ENCODE peak calls at places on chromosomes 12 and 14, in eight cellular contexts. One of them, this sample, is unnamed.
A peak's percentile ranks its signal among the peaks of the same experiment; 100 is the strongest.

GRCh38 chr12:110344657-110345056 is 58.9 kb downstream of the ANAPC7 start:
- DNase-seq in fibroblast of lung: no peak
- DNase-seq in fibroblast of mammary gland: no peak
- DNase-seq in HepG2: no peak
- DNase-seq in fibroblast of pulmonary artery: no peak
- DNase-seq in CD8-positive, alpha-beta T cell: no peak
- DNase-seq in brain microvascular endothelial cell: no peak
- DNase-seq in thoracic aorta: no peak
- DNase-seq in this sample: no peak

GRCh38 chr14:50381823-50382287 is 14.8 kb downstream of the CDKL1 start:
- DNase-seq in fibroblast of lung: no peak
- DNase-seq in fibroblast of mammary gland: no peak
- DNase-seq in HepG2: peak; percentile 68
- DNase-seq in fibroblast of pulmonary artery: no peak
- DNase-seq in CD8-positive, alpha-beta T cell: no peak
- DNase-seq in brain microvascular endothelial cell: no peak
- DNase-seq in thoracic aorta: no peak
- DNase-seq in this sample: no peak

GRCh38 chr14:65281991-65282908 is 130.3 kb upstream of the FUT8 start:
- DNase-seq in fibroblast of lung: peak; percentile 93
- DNase-seq in fibroblast of mammary gland: peak; percentile 80
- DNase-seq in HepG2: no peak
- DNase-seq in fibroblast of pulmonary artery: peak; percentile 74
- DNase-seq in CD8-positive, alpha-beta T cell: no peak
- DNase-seq in brain microvascular endothelial cell: peak; percentile 75
- DNase-seq in thoracic aorta: no peak
- DNase-seq in this sample: peak; percentile 32

GRCh38 chr14:54805080-54805479 is 97.5 kb downstream of the GCH1 start:
- DNase-seq in fibroblast of lung: no peak
- DNase-seq in fibroblast of mammary gland: no peak
- DNase-seq in HepG2: no peak
- DNase-seq in fibroblast of pulmonary artery: peak; percentile 20
- DNase-seq in CD8-positive, alpha-beta T cell: no peak
- DNase-seq in brain microvascular endothelial cell: no peak
- DNase-seq in thoracic aorta: no peak
- DNase-seq in this sample: no peak

GRCh38 chr14:33515899-33516298 is 435.0 kb downstream of the EGLN3 start:
- DNase-seq in fibroblast of lung: no peak
- DNase-seq in fibroblast of mammary gland: no peak
- DNase-seq in HepG2: no peak
- DNase-seq in fibroblast of pulmonary artery: no peak
- DNase-seq in CD8-positive, alpha-beta T cell: no peak
- DNase-seq in brain microvascular endothelial cell: no peak
- DNase-seq in thoracic aorta: no peak
- DNase-seq in this sample: no peak

GRCh38 chr12:123971770-123972447 is 722 bp downstream of the CCDC92 start:
- DNase-seq in fibroblast of lung: peak; percentile 59
- DNase-seq in fibroblast of mammary gland: peak; percentile 39
- DNase-seq in HepG2: peak; percentile 58
- DNase-seq in fibroblast of pulmonary artery: peak; percentile 47
- DNase-seq in CD8-positive, alpha-beta T cell: peak; percentile 9
- DNase-seq in brain microvascular endothelial cell: no peak
- DNase-seq in thoracic aorta: no peak
- DNase-seq in this sample: peak; percentile 31

GRCh38 chr14:79514700-79515099 is 696.6 kb downstream of the DIO2 start:
- DNase-seq in fibroblast of lung: peak; percentile 92
- DNase-seq in fibroblast of mammary gland: peak; percentile 54
- DNase-seq in HepG2: no peak
- DNase-seq in fibroblast of pulmonary artery: peak; percentile 33
- DNase-seq in CD8-positive, alpha-beta T cell: no peak
- DNase-seq in brain microvascular endothelial cell: peak; percentile 76
- DNase-seq in thoracic aorta: no peak
- DNase-seq in this sample: peak; percentile 12

GRCh38 chr12:132494294-132495164 is 4.6 kb downstream of the FBRSL1 start:
- DNase-seq in fibroblast of lung: no peak
- DNase-seq in fibroblast of mammary gland: no peak
- DNase-seq in HepG2: no peak
- DNase-seq in fibroblast of pulmonary artery: no peak
- DNase-seq in CD8-positive, alpha-beta T cell: no peak
- DNase-seq in brain microvascular endothelial cell: no peak
- DNase-seq in thoracic aorta: no peak
- DNase-seq in this sample: no peak

GRCh38 chr14:20606190-20606901 is 15.2 kb upstream of the RNASE12 start:
- DNase-seq in fibroblast of lung: no peak
- DNase-seq in fibroblast of mammary gland: peak; percentile 40
- DNase-seq in HepG2: peak; percentile 79
- DNase-seq in fibroblast of pulmonary artery: peak; percentile 70
- DNase-seq in CD8-positive, alpha-beta T cell: no peak
- DNase-seq in brain microvascular endothelial cell: peak; percentile 53
- DNase-seq in thoracic aorta: no peak
- DNase-seq in this sample: no peak

GRCh38 chr12:51200806-51201205 is 17.1 kb downstream of the POU6F1 start:
- DNase-seq in fibroblast of lung: peak; percentile 24
- DNase-seq in fibroblast of mammary gland: peak; percentile 50
- DNase-seq in HepG2: no peak
- DNase-seq in fibroblast of pulmonary artery: no peak
- DNase-seq in CD8-positive, alpha-beta T cell: no peak
- DNase-seq in brain microvascular endothelial cell: no peak
- DNase-seq in thoracic aorta: no peak
- DNase-seq in this sample: no peak

DNA sequence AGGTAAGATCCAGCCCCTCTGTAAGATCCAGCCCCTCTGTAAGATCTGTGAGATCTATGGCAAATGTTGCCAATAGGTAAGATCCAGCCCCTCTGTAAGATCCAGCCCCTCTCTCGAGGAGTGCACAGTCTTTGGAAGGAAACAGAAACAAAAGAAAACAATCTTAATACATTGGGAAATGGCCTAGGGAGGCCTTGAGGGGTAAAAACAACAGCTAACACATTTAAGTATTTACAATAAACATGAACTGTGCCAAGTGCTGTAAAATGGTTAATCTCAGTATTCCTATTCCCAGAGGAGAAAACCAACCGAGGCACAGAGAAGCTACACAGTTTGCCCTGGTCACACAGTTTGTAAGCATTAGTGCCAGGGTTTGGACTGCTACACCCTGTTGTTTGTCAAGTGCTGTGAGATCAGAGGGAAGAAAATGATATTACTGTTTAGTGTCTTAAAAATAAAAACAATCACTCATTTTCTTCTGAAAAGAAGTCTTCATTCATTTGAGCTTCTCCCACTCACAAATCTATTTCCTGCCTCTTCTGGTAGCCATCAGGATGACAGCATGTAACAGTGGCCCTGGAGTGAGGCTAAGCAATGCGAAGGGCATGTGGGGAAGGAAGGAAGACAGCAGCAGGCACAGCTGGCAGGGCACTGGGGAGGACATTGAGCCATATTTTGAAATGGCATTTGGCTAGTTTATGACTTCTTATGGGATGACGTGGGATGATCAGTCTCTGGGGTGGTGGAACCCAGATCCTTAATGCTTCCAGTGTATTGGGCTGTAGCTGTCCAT is 118.7 kb upstream of the PTPRQ start:
- DNase-seq in fibroblast of lung: no peak
- DNase-seq in fibroblast of mammary gland: no peak
- DNase-seq in HepG2: no peak
- DNase-seq in fibroblast of pulmonary artery: peak; percentile 18
- DNase-seq in CD8-positive, alpha-beta T cell: no peak
- DNase-seq in brain microvascular endothelial cell: no peak
- DNase-seq in thoracic aorta: no peak
- DNase-seq in this sample: no peak
- TF ChIP-seq CTCF in fibroblast of lung: no peak
- TF ChIP-seq CTCF in fibroblast of mammary gland: no peak
- TF ChIP-seq CTCF in HepG2: no peak
- TF ChIP-seq CTCF in fibroblast of pulmonary artery: no peak
- TF ChIP-seq CTCF in CD8-positive, alpha-beta T cell: no peak
- TF ChIP-seq CTCF in brain microvascular endothelial cell: no peak
- TF ChIP-seq CTCF in thoracic aorta: no peak
- TF ChIP-seq CTCF in this sample: no peak

DNA sequence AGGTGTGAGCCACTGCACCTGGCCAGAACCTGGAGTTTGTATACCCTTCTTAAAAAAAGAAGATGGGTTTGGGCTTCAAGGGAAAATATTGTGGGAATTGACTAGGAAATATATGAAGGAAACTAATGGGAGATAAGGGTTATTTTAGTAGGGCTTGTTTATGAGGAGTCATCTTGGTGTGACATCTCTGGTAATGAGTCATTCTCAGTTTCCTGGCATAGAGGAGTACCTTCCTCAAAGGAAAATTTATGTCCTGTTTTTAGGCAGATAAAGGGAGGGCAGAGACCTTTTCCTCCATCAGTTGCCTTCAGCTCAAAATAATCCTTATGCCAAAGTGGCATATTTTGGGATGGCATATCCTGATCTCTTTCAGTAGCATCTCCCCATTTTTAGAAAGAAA is 30.6 kb upstream of the NFKBIA start:
- DNase-seq in fibroblast of lung: peak; percentile 23
- DNase-seq in fibroblast of mammary gland: peak; percentile 60
- DNase-seq in HepG2: no peak
- DNase-seq in fibroblast of pulmonary artery: no peak
- DNase-seq in CD8-positive, alpha-beta T cell: no peak
- DNase-seq in brain microvascular endothelial cell: no peak
- DNase-seq in thoracic aorta: no peak
- DNase-seq in this sample: no peak
- H3K4me3 ChIP-seq in fibroblast of lung: no peak overlapping the region
- H3K4me3 ChIP-seq in fibroblast of mammary gland: no peak overlapping the region
- H3K4me3 ChIP-seq in HepG2: no peak overlapping the region
- H3K4me3 ChIP-seq in fibroblast of pulmonary artery: no peak overlapping the region
- H3K4me3 ChIP-seq in CD8-positive, alpha-beta T cell: no peak overlapping the region
- H3K4me3 ChIP-seq in brain microvascular endothelial cell: no peak overlapping the region
- H3K4me3 ChIP-seq in thoracic aorta: no peak overlapping the region
- H3K4me3 ChIP-seq in this sample: no peak overlapping the region

DNA sequence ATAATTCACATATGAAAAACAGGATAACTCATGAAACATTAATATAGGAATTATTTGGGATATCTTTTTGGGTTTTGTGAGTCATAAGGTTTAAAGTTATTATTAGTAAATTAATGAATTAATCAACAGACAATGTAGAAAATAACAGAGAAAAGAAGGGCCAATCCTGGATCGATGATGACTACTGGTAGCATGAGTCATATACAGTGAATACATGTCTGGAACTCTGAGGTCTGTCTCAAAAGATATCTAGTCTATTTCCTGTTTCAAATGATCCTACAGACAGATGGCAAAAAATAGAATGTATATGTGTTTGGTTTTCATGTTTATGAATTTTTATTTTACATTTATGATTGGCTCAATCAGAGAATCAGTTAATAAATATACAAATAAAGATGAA is 86.4 kb upstream of the RTL1 start:
- DNase-seq in fibroblast of lung: peak; percentile 60
- DNase-seq in fibroblast of mammary gland: no peak
- DNase-seq in HepG2: no peak
- DNase-seq in fibroblast of pulmonary artery: no peak
- DNase-seq in CD8-positive, alpha-beta T cell: no peak
- DNase-seq in brain microvascular endothelial cell: no peak
- DNase-seq in thoracic aorta: no peak
- DNase-seq in this sample: no peak
- TF ChIP-seq CTCF in fibroblast of lung: no peak
- TF ChIP-seq CTCF in fibroblast of mammary gland: no peak
- TF ChIP-seq CTCF in HepG2: no peak
- TF ChIP-seq CTCF in fibroblast of pulmonary artery: no peak
- TF ChIP-seq CTCF in CD8-positive, alpha-beta T cell: no peak
- TF ChIP-seq CTCF in brain microvascular endothelial cell: no peak
- TF ChIP-seq CTCF in thoracic aorta: no peak
- TF ChIP-seq CTCF in this sample: no peak

DNA sequence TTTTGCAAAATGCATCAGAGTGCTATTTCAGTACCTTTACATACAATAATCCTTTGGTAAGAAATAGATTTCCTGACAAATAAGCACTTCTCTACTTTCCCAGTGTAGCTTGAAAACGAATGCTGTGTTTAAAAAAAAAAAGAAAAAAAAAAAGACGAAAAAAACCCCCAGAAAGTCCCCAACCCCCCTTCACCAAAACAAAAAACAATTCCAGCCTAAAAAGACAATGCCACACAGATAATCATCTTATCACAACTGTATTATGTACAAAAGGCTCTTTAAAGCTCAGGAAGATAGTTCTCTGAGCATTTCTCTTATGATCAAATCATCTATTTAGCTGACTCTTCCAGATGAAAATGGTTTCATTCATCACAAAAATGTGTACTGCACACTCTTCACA is 1.6 kb downstream of the FERMT2 start:
- DNase-seq in fibroblast of lung: no peak
- DNase-seq in fibroblast of mammary gland: no peak
- DNase-seq in HepG2: no peak
- DNase-seq in fibroblast of pulmonary artery: no peak
- DNase-seq in CD8-positive, alpha-beta T cell: no peak
- DNase-seq in brain microvascular endothelial cell: no peak
- DNase-seq in thoracic aorta: no peak
- DNase-seq in this sample: no peak
- H3K4me3 ChIP-seq in fibroblast of lung: peak overlapping the region; percentile 98
- H3K4me3 ChIP-seq in fibroblast of mammary gland: peak overlapping the region; percentile 97
- H3K4me3 ChIP-seq in HepG2: peak overlapping the region; percentile 88
- H3K4me3 ChIP-seq in fibroblast of pulmonary artery: peak overlapping the region; percentile 99
- H3K4me3 ChIP-seq in CD8-positive, alpha-beta T cell: no peak overlapping the region
- H3K4me3 ChIP-seq in brain microvascular endothelial cell: peak overlapping the region; percentile 94
- H3K4me3 ChIP-seq in thoracic aorta: peak overlapping the region; percentile 94
- H3K4me3 ChIP-seq in this sample: peak overlapping the region; percentile 94

DNA sequence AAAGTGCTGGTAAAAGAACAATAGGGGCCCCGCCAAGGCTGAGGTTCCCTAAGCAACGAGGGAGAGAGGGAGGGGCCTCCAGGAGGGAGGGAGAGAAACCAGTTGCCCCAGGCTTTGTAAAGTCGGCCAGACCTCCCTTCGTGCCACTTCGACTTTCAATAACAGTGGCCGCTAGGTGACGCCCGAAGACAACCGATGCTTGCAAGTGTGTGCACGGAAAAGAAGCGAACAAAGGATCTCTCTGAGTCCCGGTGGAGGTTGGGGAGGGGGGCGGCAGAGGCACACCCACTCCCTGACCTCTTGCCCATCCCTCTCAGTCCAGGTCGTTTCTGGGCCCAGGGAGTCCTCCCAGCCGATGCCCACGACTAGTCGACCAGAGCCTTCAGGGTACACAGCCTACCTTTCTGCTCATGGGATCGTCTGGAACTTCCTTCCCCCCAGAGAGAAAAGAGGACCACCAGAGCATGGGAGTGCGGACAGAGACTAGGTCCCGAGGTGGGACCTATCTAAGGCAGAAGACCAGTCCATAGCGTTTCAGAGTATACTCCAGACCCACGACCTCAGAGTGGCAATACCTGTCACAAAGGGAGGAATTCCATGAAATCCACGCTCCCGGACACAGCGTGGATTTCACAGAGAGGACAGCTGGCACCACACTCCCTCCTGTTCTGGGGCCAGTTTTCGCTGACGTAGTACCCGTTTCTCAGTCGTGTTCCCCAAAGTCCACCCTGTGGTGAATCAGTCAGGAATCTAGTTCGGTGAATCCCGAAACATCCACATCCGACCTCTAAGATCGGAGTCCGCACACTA is 262.7 kb upstream of the ALG10B start:
- DNase-seq in fibroblast of lung: no peak
- DNase-seq in fibroblast of mammary gland: no peak
- DNase-seq in HepG2: peak; percentile 70
- DNase-seq in fibroblast of pulmonary artery: no peak
- DNase-seq in CD8-positive, alpha-beta T cell: no peak
- DNase-seq in brain microvascular endothelial cell: no peak
- DNase-seq in thoracic aorta: no peak
- DNase-seq in this sample: no peak
- TF ChIP-seq CTCF in fibroblast of lung: no peak
- TF ChIP-seq CTCF in fibroblast of mammary gland: no peak
- TF ChIP-seq CTCF in HepG2: peak; percentile 95
- TF ChIP-seq CTCF in fibroblast of pulmonary artery: no peak
- TF ChIP-seq CTCF in CD8-positive, alpha-beta T cell: no peak
- TF ChIP-seq CTCF in brain microvascular endothelial cell: no peak
- TF ChIP-seq CTCF in thoracic aorta: no peak
- TF ChIP-seq CTCF in this sample: no peak

GRCh38 chr14:23544511-23545447 is 6.8 kb downstream of the ZFHX2 start:
- DNase-seq in fibroblast of lung: no peak
- DNase-seq in fibroblast of mammary gland: no peak
- DNase-seq in HepG2: no peak
- DNase-seq in fibroblast of pulmonary artery: no peak
- DNase-seq in CD8-positive, alpha-beta T cell: no peak
- DNase-seq in brain microvascular endothelial cell: no peak
- DNase-seq in thoracic aorta: no peak
- DNase-seq in this sample: no peak
- H3K4me3 ChIP-seq in fibroblast of lung: no peak overlapping the region
- H3K4me3 ChIP-seq in fibroblast of mammary gland: no peak overlapping the region
- H3K4me3 ChIP-seq in HepG2: no peak overlapping the region
- H3K4me3 ChIP-seq in fibroblast of pulmonary artery: no peak overlapping the region
- H3K4me3 ChIP-seq in CD8-positive, alpha-beta T cell: no peak overlapping the region
- H3K4me3 ChIP-seq in brain microvascular endothelial cell: no peak overlapping the region
- H3K4me3 ChIP-seq in thoracic aorta: no peak overlapping the region
- H3K4me3 ChIP-seq in this sample: no peak overlapping the region

This sample was measured in astrocyte of the cerebellum.